ENCODE peak calls at places on chromosomes 7 and 10, in five cellular contexts. W is K562, Z is A549, S is HepG2, U is GM12878. N is an unnamed sample.

GRCh38 chr10:111539246-111539645 is 462.4 kb downstream of the ADRA2A start:
- DNase-seq in W (no peak), Z (no peak), S (no peak), U (no peak), N (no peak)

GRCh38 chr10:3672220-3672619 is 112.8 kb downstream of the KLF6 start:
- DNase-seq in W (no peak), Z (no peak), S (no peak), U (no peak), N (no peak)

GRCh38 chr10:114412907-114413386 is 8.6 kb upstream of the AFAP1L2 start:
- DNase-seq in W (no peak), Z (peak), S (no peak), U (no peak), N (no peak)

GRCh38 chr10:33801705-33802104 is 467.2 kb upstream of the NRP1 start:
- DNase-seq in W (no peak), Z (peak), S (peak), U (no peak), N (no peak)

GRCh38 chr10:132102071-132102716 is 36.4 kb downstream of the JAKMIP3 start:
- DNase-seq in W (no peak), Z (no peak), S (no peak), U (no peak), N (no peak)

GRCh38 chr10:72265925-72266865 is 7.5 kb upstream of the DDIT4 start:
- DNase-seq in W (peak), Z (no peak), S (no peak), U (no peak), N (no peak)

GRCh38 chr7:66758964-66759628 is 18.6 kb downstream of the RABGEF1 start:
- DNase-seq in W (no peak), Z (no peak), S (no peak), U (no peak), N (no peak)

GRCh38 chr10:58266826-58267712 is 625 bp downstream of the IPMK start:
- DNase-seq in W (peak), Z (peak), S (peak), U (no peak), N (no peak)

GRCh38 chr10:116713846-116714245 is 28.5 kb downstream of the HSPA12A start:
- DNase-seq in W (no peak), Z (no peak), S (no peak), U (no peak), N (no peak)

GRCh38 chr10:32263300-32263699 is 83.7 kb downstream of the EPC1 start:
- DNase-seq in W (no peak), Z (no peak), S (no peak), U (no peak), N (no peak)

GRCh38 chr7:37908221-37908788 is 8.3 kb downstream of the SFRP4 start:
- DNase-seq in W (no peak), Z (no peak), S (no peak), U (no peak), N (no peak)

GRCh38 chr7:120293027-120293426 is 20.1 kb downstream of the KCND2 start:
- DNase-seq in W (no peak), Z (no peak), S (no peak), U (no peak), N (no peak)

GRCh38 chr10:29608062-29608461 is 26.7 kb downstream of the SVIL start:
- DNase-seq in W (no peak), Z (no peak), S (no peak), U (no peak), N (no peak)

GRCh38 chr10:33248638-33249037 is 85.8 kb downstream of the NRP1 start:
- DNase-seq in W (no peak), Z (no peak), S (no peak), U (no peak), N (no peak)

GRCh38 chr10:120492366-120492765 is 35.3 kb downstream of the PLPP4 start:
- DNase-seq in W (no peak), Z (no peak), S (no peak), U (no peak), N (peak)

GRCh38 chr10:1241322-1241890 is 185.2 kb downstream of the WDR37 start:
- DNase-seq in W (no peak), Z (no peak), S (no peak), U (no peak), N (no peak)

GRCh38 chr7:138865843-138866242 is 67.8 kb upstream of the ATP6V0A4 start:
- DNase-seq in W (peak), Z (no peak), S (no peak), U (peak), N (peak)

GRCh38 chr7:76008156-76008687 is 13.8 kb upstream of the TMEM120A start:
- DNase-seq in W (peak), Z (no peak), S (no peak), U (peak), N (no peak)

GRCh38 chr10:52561322-52561721 is 211.3 kb downstream of the MBL2 start:
- DNase-seq in W (no peak), Z (no peak), S (no peak), U (no peak), N (no peak)

GRCh38 chr10:81978238-81978637 is 103.2 kb downstream of the NRG3 start:
- DNase-seq in W (no peak), Z (peak), S (peak), U (no peak), N (no peak)

GRCh38 chr10:91798736-91799579 is 732 bp downstream of the TNKS2 start:
- DNase-seq in W (peak), Z (peak), S (peak), U (no peak), N (peak)

GRCh38 chr10:28991738-28992270 is 297.1 kb upstream of the LYZL1 start:
- DNase-seq in W (peak), Z (peak), S (peak), U (no peak), N (peak)

GRCh38 chr7:82015751-82016150 is 245.9 kb upstream of the HGF start:
- DNase-seq in W (no peak), Z (peak), S (no peak), U (no peak), N (no peak)

GRCh38 chr10:131573256-131574215 is 262.0 kb upstream of the TCERG1L start:
- DNase-seq in W (no peak), Z (no peak), S (no peak), U (no peak), N (no peak)

GRCh38 chr10:14837003-14837755 is 658 bp downstream of the CDNF start:
- DNase-seq in W (no peak), Z (no peak), S (peak), U (no peak), N (no peak)

GRCh38 chr7:69967152-69967591 is 368.9 kb downstream of the AUTS2 start:
- DNase-seq in W (no peak), Z (no peak), S (no peak), U (no peak), N (no peak)

GRCh38 chr10:29186221-29186620 is 102.6 kb upstream of the LYZL1 start:
- DNase-seq in W (no peak), Z (no peak), S (no peak), U (no peak), N (no peak)

GRCh38 chr10:78904196-78904595 is 164.6 kb upstream of the ZMIZ1 start:
- DNase-seq in W (no peak), Z (no peak), S (no peak), U (no peak), N (no peak)

GRCh38 chr7:50560865-50561351 is 4.3 kb downstream of the DDC start:
- DNase-seq in W (no peak), Z (no peak), S (peak), U (no peak), N (no peak)

GRCh38 chr7:68564741-68565140 is 1033.5 kb upstream of the AUTS2 start:
- DNase-seq in W (no peak), Z (no peak), S (no peak), U (no peak), N (no peak)

GRCh38 chr7:14009453-14010418 is 20.3 kb upstream of the ETV1 start:
- DNase-seq in W (no peak), Z (no peak), S (no peak), U (no peak), N (no peak)

GRCh38 chr10:58645762-58646161 is 133.1 kb downstream of the BICC1 start:
- DNase-seq in W (no peak), Z (no peak), S (no peak), U (no peak), N (no peak)

GRCh38 chr10:63217120-63217605 is 84.0 kb downstream of the NRBF2 start:
- DNase-seq in W (peak), Z (peak), S (peak), U (no peak), N (no peak)

GRCh38 chr7:121525155-121525819 is 129.2 kb upstream of the FAM3C start:
- DNase-seq in W (no peak), Z (no peak), S (no peak), U (no peak), N (no peak)

GRCh38 chr10:31477584-31477983 is 158.6 kb downstream of the ZEB1 start:
- DNase-seq in W (no peak), Z (no peak), S (no peak), U (no peak), N (no peak)

GRCh38 chr10:125134916-125135770 is 25.2 kb downstream of the CTBP2 start:
- DNase-seq in W (no peak), Z (no peak), S (no peak), U (no peak), N (no peak)

GRCh38 chr10:125136087-125136486 is 24.3 kb downstream of the CTBP2 start:
- DNase-seq in W (no peak), Z (no peak), S (no peak), U (no peak), N (no peak)

GRCh38 chr10:125140151-125140550 is 20.2 kb downstream of the CTBP2 start:
- DNase-seq in W (no peak), Z (no peak), S (no peak), U (no peak), N (no peak)

GRCh38 chr10:125135771-125136035 is 24.7 kb downstream of the CTBP2 start:
- DNase-seq in W (no peak), Z (no peak), S (no peak), U (no peak), N (no peak)

GRCh38 chr10:125137601-125138438 is 22.5 kb downstream of the CTBP2 start:
- DNase-seq in W (no peak), Z (no peak), S (no peak), U (no peak), N (no peak)
- TF ChIP-seq HDAC2 in W (no peak), Z (no peak), S (no peak), U (no peak), N (no peak)

DNA sequence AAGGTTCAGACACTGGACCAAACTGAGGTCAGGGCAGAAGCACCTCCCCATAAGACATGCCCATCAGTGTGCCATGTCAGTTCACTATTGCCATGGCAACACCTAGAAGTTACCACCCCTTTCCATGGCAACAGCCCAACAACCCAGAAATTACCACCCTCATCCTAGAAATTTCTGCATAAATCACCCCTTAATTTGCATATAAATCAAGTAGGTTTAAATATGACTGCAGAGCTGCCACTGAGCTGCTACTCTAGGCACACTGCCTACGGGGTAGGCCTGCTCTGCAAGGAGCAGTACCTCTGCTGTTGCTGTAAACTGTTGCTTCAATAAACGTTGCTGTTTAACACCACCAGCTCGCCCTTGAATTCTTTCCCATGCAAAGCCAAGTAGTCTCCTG is 12.7 kb downstream of the STEAP2 start:
- DNase-seq in W (no peak), Z (no peak), S (no peak), U (no peak), N (no peak)
- TF ChIP-seq HDAC2 in W (no peak), Z (no peak), S (no peak), U (no peak), N (no peak)

GRCh38 chr10:77541247-77541646 is 96.4 kb downstream of the KCNMA1 start:
- DNase-seq in W (no peak), Z (no peak), S (no peak), U (no peak), N (no peak)

GRCh38 chr10:77533887-77534278 is 103.7 kb downstream of the KCNMA1 start:
- DNase-seq in W (no peak), Z (no peak), S (no peak), U (no peak), N (no peak)

GRCh38 chr10:77537051-77537450 is 100.6 kb downstream of the KCNMA1 start:
- DNase-seq in W (no peak), Z (no peak), S (no peak), U (no peak), N (no peak)

GRCh38 chr10:77539147-77539935 is 98.3 kb downstream of the KCNMA1 start:
- DNase-seq in W (no peak), Z (no peak), S (no peak), U (no peak), N (no peak)

GRCh38 chr10:77537720-77538373 is 99.8 kb downstream of the KCNMA1 start:
- DNase-seq in W (no peak), Z (no peak), S (no peak), U (no peak), N (no peak)
- TF ChIP-seq HDAC2 in W (no peak), Z (no peak), S (no peak), U (no peak), N (no peak)

GRCh38 chr7:149626972-149627371 is 129.4 kb upstream of the ZNF746 start:
- DNase-seq in W (no peak), Z (no peak), S (no peak), U (no peak), N (no peak)
- TF ChIP-seq HDAC2 in W (no peak), Z (no peak), S (no peak), U (no peak), N (no peak)

N was measured in H1.